ENCODE peak calls at places on chromosomes 4 and X, in nine cellular contexts. One of them, this sample, is unnamed.

GRCh38 chrX:13103914-13104274 is 59.5 kb upstream of the FAM9C start:
- DNase-seq in right lobe of liver: no peak
- DNase-seq in ascending aorta: no peak
- DNase-seq in PC-3: no peak
- DNase-seq in aorta: no peak
- DNase-seq in heart right ventricle: no peak
- DNase-seq in effector memory CD4-positive, alpha-beta T cell: no peak
- DNase-seq in body of pancreas: no peak
- DNase-seq in A549: no peak
- DNase-seq in this sample: no peak

GRCh38 chr4:163701915-163702314 is 207.4 kb downstream of the TMA16 start:
- DNase-seq in ascending aorta: no peak
- DNase-seq in aorta: no peak
- DNase-seq in effector memory CD4-positive, alpha-beta T cell: no peak
- DNase-seq in body of pancreas: no peak
- DNase-seq in right lobe of liver: no peak
- DNase-seq in heart right ventricle: no peak
- DNase-seq in A549: no peak
- DNase-seq in PC-3: no peak
- DNase-seq in this sample: no peak

GRCh38 chrX:64184396-64184795 is 21.1 kb downstream of the AMER1 start:
- DNase-seq in right lobe of liver: no peak
- DNase-seq in effector memory CD4-positive, alpha-beta T cell: no peak
- DNase-seq in heart right ventricle: no peak
- DNase-seq in ascending aorta: no peak
- DNase-seq in A549: no peak
- DNase-seq in body of pancreas: no peak
- DNase-seq in PC-3: no peak
- DNase-seq in aorta: no peak
- DNase-seq in this sample: no peak

GRCh38 chrX:123311486-123311885 is 127.4 kb downstream of the GRIA3 start:
- DNase-seq in effector memory CD4-positive, alpha-beta T cell: no peak
- DNase-seq in aorta: no peak
- DNase-seq in PC-3: no peak
- DNase-seq in body of pancreas: no peak
- DNase-seq in A549: no peak
- DNase-seq in right lobe of liver: no peak
- DNase-seq in heart right ventricle: no peak
- DNase-seq in ascending aorta: no peak
- DNase-seq in this sample: no peak

GRCh38 chrX:20063153-20063552 is 53.6 kb downstream of the MAP7D2 start:
- DNase-seq in ascending aorta: no peak
- DNase-seq in A549: no peak
- DNase-seq in aorta: no peak
- DNase-seq in PC-3: no peak
- DNase-seq in effector memory CD4-positive, alpha-beta T cell: no peak
- DNase-seq in body of pancreas: no peak
- DNase-seq in heart right ventricle: no peak
- DNase-seq in right lobe of liver: no peak
- DNase-seq in this sample: no peak

GRCh38 chrX:40209951-40210617 is 112.3 kb upstream of the BCOR start:
- DNase-seq in heart right ventricle: no peak
- DNase-seq in right lobe of liver: no peak
- DNase-seq in aorta: no peak
- DNase-seq in effector memory CD4-positive, alpha-beta T cell: no peak
- DNase-seq in body of pancreas: no peak
- DNase-seq in ascending aorta: no peak
- DNase-seq in PC-3: peak; percentile 38
- DNase-seq in A549: no peak
- DNase-seq in this sample: no peak

GRCh38 chr4:142718981-142719380 is 127.1 kb downstream of the INPP4B start:
- DNase-seq in aorta: no peak
- DNase-seq in PC-3: peak; percentile 39
- DNase-seq in body of pancreas: no peak
- DNase-seq in A549: no peak
- DNase-seq in effector memory CD4-positive, alpha-beta T cell: no peak
- DNase-seq in heart right ventricle: no peak
- DNase-seq in right lobe of liver: no peak
- DNase-seq in ascending aorta: no peak
- DNase-seq in this sample: no peak

GRCh38 chr4:53306729-53307128 is 59.1 kb downstream of the SCFD2 start:
- DNase-seq in PC-3: peak; percentile 16
- DNase-seq in right lobe of liver: no peak
- DNase-seq in effector memory CD4-positive, alpha-beta T cell: no peak
- DNase-seq in ascending aorta: no peak
- DNase-seq in body of pancreas: no peak
- DNase-seq in aorta: no peak
- DNase-seq in heart right ventricle: no peak
- DNase-seq in A549: no peak
- DNase-seq in this sample: no peak

GRCh38 chr4:169208090-169208455 is 62.7 kb downstream of the SH3RF1 start:
- DNase-seq in A549: no peak
- DNase-seq in effector memory CD4-positive, alpha-beta T cell: no peak
- DNase-seq in right lobe of liver: no peak
- DNase-seq in heart right ventricle: no peak
- DNase-seq in ascending aorta: no peak
- DNase-seq in body of pancreas: no peak
- DNase-seq in aorta: no peak
- DNase-seq in PC-3: no peak
- DNase-seq in this sample: no peak

GRCh38 chr4:17662694-17663093 is 48.3 kb downstream of the MED28 start:
- DNase-seq in aorta: no peak
- DNase-seq in right lobe of liver: no peak
- DNase-seq in ascending aorta: no peak
- DNase-seq in PC-3: peak; percentile 28
- DNase-seq in A549: no peak
- DNase-seq in body of pancreas: no peak
- DNase-seq in effector memory CD4-positive, alpha-beta T cell: no peak
- DNase-seq in heart right ventricle: no peak
- DNase-seq in this sample: no peak

DNA sequence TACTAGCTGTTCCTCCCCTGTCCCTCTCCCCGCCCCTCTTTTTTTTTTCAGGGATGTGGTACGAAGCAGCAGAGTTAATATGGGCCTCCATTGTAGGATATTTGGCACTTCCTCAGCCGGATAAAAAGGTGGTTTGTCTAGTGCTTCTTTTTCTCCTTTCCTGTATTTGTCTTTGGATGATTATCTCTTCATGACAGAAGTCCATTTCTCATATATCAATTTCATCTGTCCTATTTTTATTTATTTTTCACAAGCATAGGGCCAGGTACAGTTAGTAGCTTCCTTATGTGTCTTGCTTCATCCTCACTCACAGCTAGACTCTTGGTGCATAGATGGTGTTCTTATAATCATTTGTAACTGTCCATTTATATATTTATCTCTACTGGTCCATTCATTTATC is 89.6 kb downstream of the NEUROG2 start:
- DNase-seq in A549: no peak
- DNase-seq in effector memory CD4-positive, alpha-beta T cell: no peak
- DNase-seq in ascending aorta: no peak
- DNase-seq in PC-3: no peak
- DNase-seq in body of pancreas: no peak
- DNase-seq in heart right ventricle: no peak
- DNase-seq in aorta: no peak
- DNase-seq in right lobe of liver: no peak
- DNase-seq in this sample: no peak
- H3K4me1 ChIP-seq in A549: no peaks in the 10 kb centered on the region
- H3K4me1 ChIP-seq in effector memory CD4-positive, alpha-beta T cell: no peaks in the 10 kb centered on the region
- H3K4me1 ChIP-seq in ascending aorta: no peaks in the 10 kb centered on the region
- H3K4me1 ChIP-seq in PC-3: no peaks in the 10 kb centered on the region
- H3K4me1 ChIP-seq in body of pancreas: no peaks in the 10 kb centered on the region
- H3K4me1 ChIP-seq in heart right ventricle: no peaks in the 10 kb centered on the region
- H3K4me1 ChIP-seq in aorta: no peaks in the 10 kb centered on the region
- H3K4me1 ChIP-seq in right lobe of liver: no peaks in the 10 kb centered on the region
- H3K4me1 ChIP-seq in this sample: no peaks in the 10 kb centered on the region

GRCh38 chr4:335515-335914 is 2.1 kb upstream of the ZNF141 start:
- DNase-seq in aorta: no peak
- DNase-seq in effector memory CD4-positive, alpha-beta T cell: no peak
- DNase-seq in PC-3: peak; percentile 8
- DNase-seq in body of pancreas: no peak
- DNase-seq in heart right ventricle: no peak
- DNase-seq in right lobe of liver: no peak
- DNase-seq in ascending aorta: no peak
- DNase-seq in A549: no peak
- DNase-seq in this sample: no peak

GRCh38 chr4:337143-337931 is at the start of gene ZNF141:
- DNase-seq in PC-3: peak; percentile 93
- DNase-seq in body of pancreas: peak; percentile 97
- DNase-seq in ascending aorta: peak; percentile 98
- DNase-seq in right lobe of liver: peak; percentile 97
- DNase-seq in heart right ventricle: peak; percentile 92
- DNase-seq in A549: peak; percentile 96
- DNase-seq in aorta: peak; percentile 98
- DNase-seq in effector memory CD4-positive, alpha-beta T cell: peak; percentile 88
- DNase-seq in this sample: peak; percentile 83

GRCh38 chr4:336099-336892 is 1.3 kb upstream of the ZNF141 start:
- DNase-seq in aorta: peak; percentile 59
- DNase-seq in PC-3: no peak
- DNase-seq in heart right ventricle: peak; percentile 70
- DNase-seq in ascending aorta: peak; percentile 65
- DNase-seq in A549: no peak
- DNase-seq in effector memory CD4-positive, alpha-beta T cell: no peak
- DNase-seq in body of pancreas: peak; percentile 35
- DNase-seq in right lobe of liver: peak; percentile 59
- DNase-seq in this sample: no peak

GRCh38 chr4:337932-338758 is 531 bp downstream of the ZNF141 start:
- DNase-seq in PC-3: no peak
- DNase-seq in right lobe of liver: peak; percentile 65
- DNase-seq in heart right ventricle: peak; percentile 44
- DNase-seq in body of pancreas: peak; percentile 36
- DNase-seq in A549: peak; percentile 3
- DNase-seq in effector memory CD4-positive, alpha-beta T cell: no peak
- DNase-seq in aorta: no peak
- DNase-seq in ascending aorta: no peak
- DNase-seq in this sample: no peak

GRCh38 chr4:336893-337142 is 796 bp upstream of the ZNF141 start:
- DNase-seq in right lobe of liver: peak; percentile 62
- DNase-seq in ascending aorta: peak; percentile 70
- DNase-seq in heart right ventricle: no peak
- DNase-seq in A549: no peak
- DNase-seq in aorta: no peak
- DNase-seq in body of pancreas: no peak
- DNase-seq in effector memory CD4-positive, alpha-beta T cell: no peak
- DNase-seq in PC-3: peak; percentile 3
- DNase-seq in this sample: no peak
- H3K9me3 ChIP-seq in right lobe of liver: peaks cover 6% of the 10 kb centered on the region
- H3K9me3 ChIP-seq in ascending aorta: no peaks in the 10 kb centered on the region
- H3K9me3 ChIP-seq in heart right ventricle: peaks cover 6% of the 10 kb centered on the region
- H3K9me3 ChIP-seq in A549: peaks cover 39% of the 10 kb centered on the region
- H3K9me3 ChIP-seq in aorta: no peaks in the 10 kb centered on the region
- H3K9me3 ChIP-seq in body of pancreas: no peaks in the 10 kb centered on the region
- H3K9me3 ChIP-seq in effector memory CD4-positive, alpha-beta T cell: peaks cover 15% of the 10 kb centered on the region
- H3K9me3 ChIP-seq in PC-3: no peaks in the 10 kb centered on the region
- H3K9me3 ChIP-seq in this sample: peaks cover 16% of the 10 kb centered on the region

GRCh38 chr4:26420903-26421302 is 69.4 kb downstream of the CCKAR start:
- DNase-seq in ascending aorta: no peak
- DNase-seq in effector memory CD4-positive, alpha-beta T cell: no peak
- DNase-seq in right lobe of liver: no peak
- DNase-seq in heart right ventricle: no peak
- DNase-seq in body of pancreas: no peak
- DNase-seq in PC-3: no peak
- DNase-seq in aorta: no peak
- DNase-seq in A549: no peak
- DNase-seq in this sample: no peak

GRCh38 chr4:26418107-26418506 is 72.2 kb downstream of the CCKAR start:
- DNase-seq in A549: no peak
- DNase-seq in PC-3: no peak
- DNase-seq in effector memory CD4-positive, alpha-beta T cell: no peak
- DNase-seq in aorta: no peak
- DNase-seq in right lobe of liver: no peak
- DNase-seq in ascending aorta: no peak
- DNase-seq in body of pancreas: no peak
- DNase-seq in heart right ventricle: no peak
- DNase-seq in this sample: no peak

GRCh38 chr4:26424143-26424542 is 66.1 kb downstream of the CCKAR start:
- DNase-seq in body of pancreas: no peak
- DNase-seq in heart right ventricle: no peak
- DNase-seq in A549: no peak
- DNase-seq in ascending aorta: no peak
- DNase-seq in right lobe of liver: no peak
- DNase-seq in PC-3: no peak
- DNase-seq in aorta: no peak
- DNase-seq in effector memory CD4-positive, alpha-beta T cell: no peak
- DNase-seq in this sample: no peak

GRCh38 chr4:26418850-26419249 is 71.4 kb downstream of the CCKAR start:
- DNase-seq in PC-3: no peak
- DNase-seq in body of pancreas: no peak
- DNase-seq in ascending aorta: no peak
- DNase-seq in heart right ventricle: no peak
- DNase-seq in A549: no peak
- DNase-seq in aorta: no peak
- DNase-seq in right lobe of liver: no peak
- DNase-seq in effector memory CD4-positive, alpha-beta T cell: no peak
- DNase-seq in this sample: no peak

GRCh38 chr4:26420438-26420837 is 69.8 kb downstream of the CCKAR start:
- DNase-seq in A549: no peak
- DNase-seq in body of pancreas: no peak
- DNase-seq in aorta: no peak
- DNase-seq in right lobe of liver: no peak
- DNase-seq in effector memory CD4-positive, alpha-beta T cell: no peak
- DNase-seq in ascending aorta: no peak
- DNase-seq in heart right ventricle: no peak
- DNase-seq in PC-3: no peak
- DNase-seq in this sample: no peak
- H3K27ac ChIP-seq in A549: no peak overlapping the region
- H3K27ac ChIP-seq in body of pancreas: no peak overlapping the region
- H3K27ac ChIP-seq in aorta: no peak overlapping the region
- H3K27ac ChIP-seq in right lobe of liver: no peak overlapping the region
- H3K27ac ChIP-seq in effector memory CD4-positive, alpha-beta T cell: no peak overlapping the region
- H3K27ac ChIP-seq in ascending aorta: peak overlapping the region; percentile 4
- H3K27ac ChIP-seq in heart right ventricle: peak overlapping the region; percentile 19
- H3K27ac ChIP-seq in PC-3: no peak overlapping the region
- H3K27ac ChIP-seq in this sample: no peak overlapping the region

GRCh38 chr4:184446132-184446531 is 28.2 kb downstream of the IRF2 start:
- DNase-seq in ascending aorta: no peak
- DNase-seq in PC-3: no peak
- DNase-seq in aorta: no peak
- DNase-seq in right lobe of liver: no peak
- DNase-seq in A549: no peak
- DNase-seq in effector memory CD4-positive, alpha-beta T cell: no peak
- DNase-seq in body of pancreas: no peak
- DNase-seq in heart right ventricle: no peak
- DNase-seq in this sample: no peak

GRCh38 chr4:184450045-184450444 is 24.3 kb downstream of the IRF2 start:
- DNase-seq in effector memory CD4-positive, alpha-beta T cell: no peak
- DNase-seq in ascending aorta: no peak
- DNase-seq in heart right ventricle: no peak
- DNase-seq in aorta: no peak
- DNase-seq in A549: no peak
- DNase-seq in PC-3: peak; percentile 44
- DNase-seq in right lobe of liver: no peak
- DNase-seq in body of pancreas: no peak
- DNase-seq in this sample: no peak

GRCh38 chr4:184450743-184451142 is 23.6 kb downstream of the IRF2 start:
- DNase-seq in effector memory CD4-positive, alpha-beta T cell: no peak
- DNase-seq in aorta: no peak
- DNase-seq in body of pancreas: no peak
- DNase-seq in A549: no peak
- DNase-seq in PC-3: no peak
- DNase-seq in right lobe of liver: no peak
- DNase-seq in ascending aorta: no peak
- DNase-seq in heart right ventricle: no peak
- DNase-seq in this sample: no peak

GRCh38 chr4:184447664-184448063 is 26.7 kb downstream of the IRF2 start:
- DNase-seq in body of pancreas: no peak
- DNase-seq in effector memory CD4-positive, alpha-beta T cell: no peak
- DNase-seq in PC-3: no peak
- DNase-seq in aorta: no peak
- DNase-seq in right lobe of liver: no peak
- DNase-seq in ascending aorta: no peak
- DNase-seq in heart right ventricle: no peak
- DNase-seq in A549: no peak
- DNase-seq in this sample: no peak

GRCh38 chr4:184448828-184449227 is 25.5 kb downstream of the IRF2 start:
- DNase-seq in ascending aorta: no peak
- DNase-seq in body of pancreas: no peak
- DNase-seq in aorta: peak; percentile 58
- DNase-seq in A549: no peak
- DNase-seq in right lobe of liver: no peak
- DNase-seq in heart right ventricle: no peak
- DNase-seq in PC-3: no peak
- DNase-seq in effector memory CD4-positive, alpha-beta T cell: no peak
- DNase-seq in this sample: peak; percentile 29
- H3K4me1 ChIP-seq in ascending aorta: peaks cover 43% of the 10 kb centered on the region
- H3K4me1 ChIP-seq in body of pancreas: peaks cover 26% of the 10 kb centered on the region
- H3K4me1 ChIP-seq in aorta: no peaks in the 10 kb centered on the region
- H3K4me1 ChIP-seq in A549: no peaks in the 10 kb centered on the region
- H3K4me1 ChIP-seq in right lobe of liver: no peaks in the 10 kb centered on the region
- H3K4me1 ChIP-seq in heart right ventricle: peaks cover 100% of the 10 kb centered on the region
- H3K4me1 ChIP-seq in PC-3: peaks cover 20% of the 10 kb centered on the region
- H3K4me1 ChIP-seq in effector memory CD4-positive, alpha-beta T cell: peaks cover 9% of the 10 kb centered on the region
- H3K4me1 ChIP-seq in this sample: peaks cover 65% of the 10 kb centered on the region